ENCODE peak calls at places on chromosome 2, in four cellular contexts. One of them, this sample, is unnamed.

GRCh38 chr2:121501070-121501469 is 29.6 kb upstream of the RNU4ATAC start:
- DNase-seq in colonic mucosa: no peak
- DNase-seq in A549: no peak
- DNase-seq in GM13976: peak
- DNase-seq in this sample: no peak

GRCh38 chr2:162065767-162066166 is 8.2 kb downstream of the DPP4 start:
- DNase-seq in colonic mucosa: no peak
- DNase-seq in A549: no peak
- DNase-seq in GM13976: no peak
- DNase-seq in this sample: no peak

GRCh38 chr2:57185568-57185967 is 861.0 kb upstream of the VRK2 start:
- DNase-seq in colonic mucosa: no peak
- DNase-seq in A549: no peak
- DNase-seq in GM13976: no peak
- DNase-seq in this sample: no peak

GRCh38 chr2:102664439-102665042 is 45.2 kb downstream of the SLC9A2 start:
- DNase-seq in colonic mucosa: peak
- DNase-seq in A549: peak
- DNase-seq in GM13976: peak
- DNase-seq in this sample: peak

GRCh38 chr2:195586062-195586713 is 70.8 kb upstream of the SLC39A10 start:
- DNase-seq in colonic mucosa: no peak
- DNase-seq in A549: no peak
- DNase-seq in GM13976: no peak
- DNase-seq in this sample: no peak

GRCh38 chr2:76958749-76959148 is 563.4 kb downstream of the LRRTM4 start:
- DNase-seq in colonic mucosa: no peak
- DNase-seq in A549: no peak
- DNase-seq in GM13976: no peak
- DNase-seq in this sample: peak

GRCh38 chr2:241637233-241638062 is at the start of gene ATG4B:
- DNase-seq in colonic mucosa: peak
- DNase-seq in A549: peak
- DNase-seq in GM13976: peak
- DNase-seq in this sample: peak

GRCh38 chr2:54631755-54632154 is 91.7 kb upstream of the EML6 start:
- DNase-seq in colonic mucosa: no peak
- DNase-seq in A549: no peak
- DNase-seq in GM13976: no peak
- DNase-seq in this sample: no peak

GRCh38 chr2:223054193-223054781 is 2.3 kb downstream of the KCNE4 start:
- DNase-seq in colonic mucosa: peak
- DNase-seq in A549: no peak
- DNase-seq in GM13976: no peak
- DNase-seq in this sample: no peak

GRCh38 chr2:44949329-44950151 is 8.0 kb downstream of the SIX3 start:
- DNase-seq in colonic mucosa: no peak
- DNase-seq in A549: no peak
- DNase-seq in GM13976: no peak
- DNase-seq in this sample: peak

GRCh38 chr2:15714002-15714401 is 122.3 kb downstream of the DDX1 start:
- DNase-seq in colonic mucosa: no peak
- DNase-seq in A549: no peak
- DNase-seq in GM13976: no peak
- DNase-seq in this sample: no peak

GRCh38 chr2:162821176-162821575 is 17.4 kb downstream of the KCNH7 start:
- DNase-seq in colonic mucosa: no peak
- DNase-seq in A549: peak
- DNase-seq in GM13976: no peak
- DNase-seq in this sample: no peak

GRCh38 chr2:1339757-1340515 is 73.3 kb upstream of the TPO start:
- DNase-seq in colonic mucosa: no peak
- DNase-seq in A549: no peak
- DNase-seq in GM13976: no peak
- DNase-seq in this sample: no peak

GRCh38 chr2:185567940-185568339 is 170.7 kb upstream of the FSIP2 start:
- DNase-seq in colonic mucosa: no peak
- DNase-seq in A549: peak
- DNase-seq in GM13976: no peak
- DNase-seq in this sample: peak

GRCh38 chr2:102514061-102514785 is 41.2 kb downstream of the SLC9A4 start:
- DNase-seq in colonic mucosa: no peak
- DNase-seq in A549: peak
- DNase-seq in GM13976: no peak
- DNase-seq in this sample: no peak

GRCh38 chr2:134284119-134284670 is 30.3 kb downstream of the MGAT5 start:
- DNase-seq in colonic mucosa: no peak
- DNase-seq in A549: no peak
- DNase-seq in GM13976: no peak
- DNase-seq in this sample: no peak

GRCh38 chr2:33134086-33134763 is 187.5 kb downstream of the LTBP1 start:
- DNase-seq in colonic mucosa: peak
- DNase-seq in A549: peak
- DNase-seq in GM13976: no peak
- DNase-seq in this sample: no peak

GRCh38 chr2:183093857-183094657 is 15.5 kb downstream of the DUSP19 start:
- DNase-seq in colonic mucosa: no peak
- DNase-seq in A549: no peak
- DNase-seq in GM13976: peak
- DNase-seq in this sample: peak

GRCh38 chr2:19043893-19044292 is 314.5 kb downstream of the OSR1 start:
- DNase-seq in colonic mucosa: no peak
- DNase-seq in A549: no peak
- DNase-seq in GM13976: no peak
- DNase-seq in this sample: no peak

GRCh38 chr2:233688341-233688740 is 4.3 kb upstream of the UGT1A6 start:
- DNase-seq in colonic mucosa: no peak
- DNase-seq in A549: no peak
- DNase-seq in GM13976: no peak
- DNase-seq in this sample: no peak

GRCh38 chr2:97950329-97951154 is 45.2 kb downstream of the TMEM131 start:
- DNase-seq in colonic mucosa: no peak
- DNase-seq in A549: no peak
- DNase-seq in GM13976: no peak
- DNase-seq in this sample: no peak

GRCh38 chr2:151716721-151717120 is 17.6 kb downstream of the NEB start:
- DNase-seq in colonic mucosa: no peak
- DNase-seq in A549: no peak
- DNase-seq in GM13976: no peak
- DNase-seq in this sample: no peak

GRCh38 chr2:84958135-84959044 is 12.6 kb upstream of the KCMF1 start:
- DNase-seq in colonic mucosa: peak
- DNase-seq in A549: peak
- DNase-seq in GM13976: no peak
- DNase-seq in this sample: peak

GRCh38 chr2:85694052-85695025 is at the start of gene GNLY:
- DNase-seq in colonic mucosa: no peak
- DNase-seq in A549: no peak
- DNase-seq in GM13976: no peak
- DNase-seq in this sample: no peak

GRCh38 chr2:132751838-132752237 is 81.8 kb upstream of the LYPD1 start:
- DNase-seq in colonic mucosa: no peak
- DNase-seq in A549: no peak
- DNase-seq in GM13976: no peak
- DNase-seq in this sample: no peak

GRCh38 chr2:167345559-167345958 is 457.3 kb downstream of the XIRP2 start:
- DNase-seq in colonic mucosa: no peak
- DNase-seq in A549: no peak
- DNase-seq in GM13976: no peak
- DNase-seq in this sample: no peak

GRCh38 chr2:237977380-237977779 is 10.6 kb downstream of the UBE2F start:
- DNase-seq in colonic mucosa: no peak
- DNase-seq in A549: no peak
- DNase-seq in GM13976: no peak
- DNase-seq in this sample: peak

GRCh38 chr2:165778653-165779451 is 15.2 kb downstream of the GALNT3 start:
- DNase-seq in colonic mucosa: no peak
- DNase-seq in A549: peak
- DNase-seq in GM13976: peak
- DNase-seq in this sample: peak
- TF ChIP-seq CTCF in colonic mucosa: peak
- TF ChIP-seq CTCF in A549: peak
- TF ChIP-seq CTCF in GM13976: peak
- TF ChIP-seq CTCF in this sample: peak

DNA sequence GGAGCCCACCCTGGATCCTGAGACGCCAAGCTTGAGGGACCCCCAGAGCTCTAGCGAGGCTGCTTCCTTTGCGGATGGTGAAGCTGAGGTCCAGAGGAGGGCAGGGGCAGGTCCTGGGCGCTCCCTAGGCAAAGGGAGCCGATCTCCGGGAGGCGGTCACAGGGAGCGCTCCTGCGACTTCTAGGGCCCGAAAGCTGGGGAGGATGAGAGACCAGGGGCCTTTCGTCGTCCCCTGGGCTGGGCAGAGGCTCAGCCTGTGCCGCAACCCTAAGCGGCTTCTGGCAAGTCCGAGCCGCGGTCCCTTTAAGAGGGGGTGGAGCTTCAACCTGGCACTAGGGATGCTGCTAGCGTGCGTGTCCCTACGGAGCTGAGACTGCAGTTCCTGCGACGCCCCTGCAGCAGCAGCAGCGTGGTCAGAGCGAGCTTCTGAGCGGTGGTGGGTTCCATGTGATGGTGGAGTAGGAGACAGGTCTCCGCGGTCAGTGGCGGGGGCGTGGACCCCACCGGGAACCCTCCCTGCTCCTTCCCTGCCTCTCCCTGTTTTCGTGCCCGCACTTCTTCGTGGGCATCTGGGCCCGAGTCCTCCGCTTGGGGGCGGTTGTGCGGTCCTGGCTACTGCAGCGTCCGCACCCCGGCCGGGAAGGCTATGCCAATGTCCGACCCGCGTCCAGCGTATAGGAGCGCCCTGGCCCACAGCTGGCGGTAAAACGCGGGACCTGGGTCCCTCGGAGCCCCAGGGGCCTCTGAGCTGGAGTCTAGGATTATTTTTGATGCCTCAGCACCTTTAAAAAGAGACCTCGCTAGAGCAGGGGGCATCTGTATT is 154.6 kb downstream of the CCDC74A start:
- DNase-seq in colonic mucosa: peak
- DNase-seq in A549: peak
- DNase-seq in GM13976: peak
- DNase-seq in this sample: peak
- TF ChIP-seq CTCF in colonic mucosa: no peak
- TF ChIP-seq CTCF in A549: peak
- TF ChIP-seq CTCF in GM13976: peak
- TF ChIP-seq CTCF in this sample: peak

GRCh38 chr2:207502199-207502598 is 27.6 kb upstream of the CREB1 start:
- DNase-seq in colonic mucosa: no peak
- DNase-seq in A549: no peak
- DNase-seq in GM13976: no peak
- DNase-seq in this sample: no peak

GRCh38 chr2:207501797-207502196 is 28.0 kb upstream of the CREB1 start:
- DNase-seq in colonic mucosa: no peak
- DNase-seq in A549: no peak
- DNase-seq in GM13976: no peak
- DNase-seq in this sample: no peak

GRCh38 chr2:207502799-207503198 is 27.0 kb upstream of the CREB1 start:
- DNase-seq in colonic mucosa: no peak
- DNase-seq in A549: no peak
- DNase-seq in GM13976: peak
- DNase-seq in this sample: peak

GRCh38 chr2:207504513-207505171 is 25.1 kb upstream of the CREB1 start:
- DNase-seq in colonic mucosa: no peak
- DNase-seq in A549: no peak
- DNase-seq in GM13976: no peak
- DNase-seq in this sample: no peak

GRCh38 chr2:207503234-207503633 is 26.5 kb upstream of the CREB1 start:
- DNase-seq in colonic mucosa: no peak
- DNase-seq in A549: no peak
- DNase-seq in GM13976: peak
- DNase-seq in this sample: peak
- TF ChIP-seq CTCF in colonic mucosa: no peak
- TF ChIP-seq CTCF in A549: no peak
- TF ChIP-seq CTCF in GM13976: no peak
- TF ChIP-seq CTCF in this sample: no peak

DNA sequence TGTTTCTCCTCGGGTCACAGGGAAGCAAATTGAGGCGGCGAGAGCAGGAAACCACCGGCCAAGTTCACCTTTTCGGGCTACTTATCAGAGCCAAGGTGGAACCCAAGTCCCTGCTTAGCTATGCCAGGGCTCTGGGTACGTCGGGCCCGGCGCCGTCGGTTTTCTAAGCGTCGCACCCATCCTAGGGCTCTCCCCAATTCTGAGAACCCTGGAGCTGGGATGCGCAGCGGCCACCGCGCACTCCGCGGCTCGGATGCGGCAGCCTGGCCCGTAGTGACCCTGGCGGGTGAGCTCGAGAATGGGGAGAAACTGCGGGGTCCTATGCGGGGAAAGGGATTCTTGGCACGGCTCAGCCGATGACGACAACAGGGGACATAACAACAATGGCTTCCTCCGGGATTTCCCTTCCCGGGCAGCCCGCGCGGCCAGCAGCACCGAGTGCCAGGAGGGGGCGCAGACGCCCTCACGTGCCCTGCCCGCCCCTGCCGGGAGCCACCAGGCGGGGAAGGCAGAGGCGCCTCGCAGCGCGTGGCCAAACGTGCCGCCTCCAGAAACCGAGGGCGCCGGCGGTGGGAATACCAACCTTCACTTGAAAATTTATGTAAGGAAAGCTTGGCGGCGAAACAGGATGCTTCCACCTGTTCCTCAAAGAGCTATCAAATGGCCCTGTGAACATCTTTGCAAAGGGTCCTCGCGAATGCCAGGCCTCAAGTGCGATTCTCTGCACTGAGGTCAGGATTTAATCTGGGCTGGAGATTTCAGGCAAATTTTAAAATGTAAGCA is 2.1 kb upstream of the SLC30A3 start:
- DNase-seq in colonic mucosa: peak
- DNase-seq in A549: peak
- DNase-seq in GM13976: peak
- DNase-seq in this sample: peak
- TF ChIP-seq CTCF in colonic mucosa: peak
- TF ChIP-seq CTCF in A549: peak
- TF ChIP-seq CTCF in GM13976: peak
- TF ChIP-seq CTCF in this sample: peak

GRCh38 chr2:30475542-30475941 is 28.5 kb downstream of the LCLAT1 start:
- DNase-seq in colonic mucosa: no peak
- DNase-seq in A549: no peak
- DNase-seq in GM13976: no peak
- DNase-seq in this sample: no peak
- TF ChIP-seq CTCF in colonic mucosa: no peak
- TF ChIP-seq CTCF in A549: peak
- TF ChIP-seq CTCF in GM13976: no peak
- TF ChIP-seq CTCF in this sample: no peak

DNA sequence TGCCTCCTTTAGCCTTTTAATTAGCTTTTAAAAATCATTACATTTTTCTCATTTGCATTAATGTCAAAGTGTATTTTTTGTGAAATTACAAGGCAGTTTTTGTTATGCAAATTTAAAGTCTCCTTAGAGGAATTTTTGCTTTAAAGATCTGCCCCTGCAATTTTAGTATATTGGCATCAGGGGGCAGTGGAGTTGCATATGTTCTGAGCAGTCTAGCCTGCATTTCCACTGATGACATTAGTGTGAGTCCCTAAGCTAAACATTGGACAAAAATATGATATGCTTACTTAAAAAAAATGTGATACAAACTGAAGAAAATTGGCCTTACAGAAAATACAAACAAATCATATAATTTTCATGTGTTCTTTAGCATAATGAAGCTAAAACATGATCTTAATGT is 426.5 kb downstream of the SLC4A3 start:
- DNase-seq in colonic mucosa: no peak
- DNase-seq in A549: peak
- DNase-seq in GM13976: no peak
- DNase-seq in this sample: peak
- TF ChIP-seq CTCF in colonic mucosa: no peak
- TF ChIP-seq CTCF in A549: peak
- TF ChIP-seq CTCF in GM13976: no peak
- TF ChIP-seq CTCF in this sample: peak

This sample was measured in GM12865.